ENCODE peak calls at places on chromosomes 1 and 21, in five cellular contexts. G is astrocyte of the hippocampus, E is GM12892, N is psoas muscle, D is hypothalamus. T is an unnamed sample.
A peak's percentile ranks its signal among the peaks of the same experiment; 100 is the strongest.

GRCh38 chr1:211518330-211519289 is 26.6 kb upstream of the RD3 start:
- DNase-seq in G (no peak), E (peak; percentile 36), N (no peak), D (no peak), T (no peak)

GRCh38 chr1:185567006-185567405 is 167.2 kb upstream of the HMCN1 start:
- DNase-seq in G (peak; percentile 78), E (no peak), N (no peak), D (no peak), T (no peak)

GRCh38 chr1:159791461-159791860 is 10.7 kb downstream of the DUSP23 start:
- DNase-seq in G (no peak), E (no peak), N (no peak), D (no peak), T (no peak)

GRCh38 chr1:30812093-30812492 is 54.5 kb upstream of the LAPTM5 start:
- DNase-seq in G (no peak), E (no peak), N (no peak), D (no peak), T (no peak)

GRCh38 chr21:42579456-42580075 is 65.9 kb downstream of the SLC37A1 start:
- DNase-seq in G (no peak), E (no peak), N (no peak), D (no peak), T (peak; percentile 17)

GRCh38 chr1:89206361-89206760 is 7.6 kb upstream of the GBP4 start:
- DNase-seq in G (no peak), E (no peak), N (no peak), D (no peak), T (no peak)

GRCh38 chr1:156502396-156502748 is 1.8 kb upstream of the MEF2D start:
- DNase-seq in G (no peak), E (no peak), N (no peak), D (no peak), T (no peak)

GRCh38 chr1:3907031-3907534 is 7.0 kb upstream of the C1orf174 start:
- DNase-seq in G (no peak), E (no peak), N (no peak), D (no peak), T (no peak)

GRCh38 chr1:31394628-31395193 is 18.3 kb upstream of the SERINC2 start:
- DNase-seq in G (peak; percentile 88), E (peak; percentile 79), N (peak; percentile 91), D (peak; percentile 38), T (peak; percentile 77)

GRCh38 chr1:16258591-16259135 is 21.7 kb upstream of the CPLANE2 start:
- DNase-seq in G (no peak), E (no peak), N (no peak), D (no peak), T (peak; percentile 29)

GRCh38 chr1:184555665-184556641 is 169.1 kb downstream of the C1orf21 start:
- DNase-seq in G (no peak), E (no peak), N (no peak), D (no peak), T (no peak)

GRCh38 chr1:234980224-234980656 is 148.4 kb downstream of the TOMM20 start:
- DNase-seq in G (peak; percentile 71), E (no peak), N (no peak), D (no peak), T (no peak)

GRCh38 chr1:231550448-231550781 is 21.9 kb downstream of the TSNAX start:
- DNase-seq in G (no peak), E (no peak), N (no peak), D (no peak), T (no peak)

GRCh38 chr1:33823830-33824229 is 40.0 kb upstream of the HMGB4 start:
- DNase-seq in G (no peak), E (no peak), N (no peak), D (no peak), T (no peak)

GRCh38 chr21:41770901-41771624 is 4.2 kb upstream of the RIPK4 start:
- DNase-seq in G (no peak), E (no peak), N (no peak), D (no peak), T (no peak)

GRCh38 chr1:102861247-102861646 is 247.1 kb downstream of the COL11A1 start:
- DNase-seq in G (no peak), E (no peak), N (no peak), D (no peak), T (no peak)

GRCh38 chr1:145786271-145786670 is 37.6 kb downstream of the RNF115 start:
- DNase-seq in G (no peak), E (no peak), N (no peak), D (no peak), T (no peak)

GRCh38 chr1:5996641-5997270 is 4.5 kb upstream of the NPHP4 start:
- DNase-seq in G (no peak), E (no peak), N (no peak), D (no peak), T (peak; percentile 43)

GRCh38 chr1:83102630-83103071 is 896.3 kb downstream of the TTLL7 start:
- DNase-seq in G (peak; percentile 66), E (no peak), N (no peak), D (no peak), T (no peak)

T was measured in tibial artery.